ENCODE peak calls at places on chromosomes 1 and 21, in nine cellular contexts. W is fibroblast of lung, T is tibial nerve, I is left ventricle myocardium inferior, E is cardiac muscle cell, M is body of pancreas, V is right atrium auricular region, U is A549, Y is MM.1S. K is an unnamed sample. For H3K4me1, the result is how much of the 10 kb centered on the place peaks cover.

GRCh38 chr1:185595835-185596667 is 138.1 kb upstream of the HMCN1 start:
- DNase-seq in Y (peak), W (peak), T (peak), U (peak), E (peak), M (peak), V (no peak), I (no peak), K (no peak)

GRCh38 chr1:16605532-16605931 is 7.8 kb downstream of the NBPF1 start:
- DNase-seq in Y (no peak), M (no peak), U (no peak), E (no peak), I (no peak), V (no peak), T (no peak), W (no peak), K (no peak)

GRCh38 chr21:45973475-45974072 is 8.0 kb upstream of the COL6A1 start:
- DNase-seq in V (peak), U (peak), W (peak), E (peak), M (peak), I (peak), T (peak), Y (peak), K (no peak)

GRCh38 chr1:198107041-198107440 is 49.8 kb upstream of the NEK7 start:
- DNase-seq in M (no peak), Y (no peak), U (no peak), V (no peak), T (no peak), W (no peak), E (no peak), I (no peak), K (no peak)

GRCh38 chr1:19260211-19261138 is 8.9 kb downstream of the MRTO4 start:
- DNase-seq in V (no peak), U (no peak), E (no peak), W (peak), I (no peak), M (peak), Y (no peak), T (no peak), K (no peak)

GRCh38 chr1:56710646-56711045 is 65.5 kb downstream of the PRKAA2 start:
- DNase-seq in U (no peak), W (peak), I (no peak), V (no peak), M (no peak), Y (no peak), T (no peak), E (no peak), K (no peak)

GRCh38 chr1:232853994-232854532 is 48.8 kb downstream of the MAP10 start:
- DNase-seq in I (no peak), M (no peak), W (peak), E (no peak), U (no peak), V (no peak), Y (no peak), T (no peak), K (no peak)

GRCh38 chr1:202155478-202156021 is 4.9 kb downstream of the PTPN7 start:
- DNase-seq in V (no peak), W (no peak), I (peak), U (no peak), Y (no peak), T (no peak), M (peak), E (no peak), K (no peak)

GRCh38 chr1:19067187-19067911 is 110.9 kb upstream of the IFFO2 start:
- DNase-seq in V (no peak), I (no peak), T (no peak), U (no peak), Y (no peak), W (no peak), M (peak), E (no peak), K (no peak)

GRCh38 chr1:64901663-64902062 is 64.7 kb downstream of the JAK1 start:
- DNase-seq in Y (no peak), T (no peak), W (no peak), M (no peak), E (no peak), V (no peak), I (no peak), U (no peak), K (no peak)
- H3K4me1 ChIP-seq in Y (under half), T (under half), W (under half), M (half or more), E (under half), V (under half), I (half or more), U (half or more), K (under half)

GRCh38 chr1:163875927-163876320 is 554.2 kb downstream of the NUF2 start:
- DNase-seq in T (no peak), E (no peak), Y (no peak), V (no peak), W (peak), I (no peak), M (peak), U (no peak), K (no peak)

GRCh38 chr1:163876546-163876945 is 554.8 kb downstream of the NUF2 start:
- DNase-seq in I (no peak), M (no peak), U (no peak), W (no peak), V (no peak), Y (no peak), E (no peak), T (no peak), K (no peak)

GRCh38 chr1:163874070-163874469 is 552.3 kb downstream of the NUF2 start:
- DNase-seq in E (no peak), V (no peak), M (no peak), T (no peak), I (no peak), W (no peak), Y (no peak), U (no peak), K (no peak)

GRCh38 chr1:163877016-163877415 is 555.3 kb downstream of the NUF2 start:
- DNase-seq in T (no peak), Y (no peak), U (no peak), W (peak), M (no peak), V (no peak), I (no peak), E (no peak), K (no peak)

GRCh38 chr1:163875214-163875926 is 553.6 kb downstream of the NUF2 start:
- DNase-seq in T (peak), M (peak), V (peak), W (peak), U (no peak), I (peak), Y (no peak), E (no peak), K (no peak)
- H3K27ac ChIP-seq in T (no peak), M (no peak), V (peak), W (peak), U (peak), I (peak), Y (no peak), E (no peak), K (peak)

DNA sequence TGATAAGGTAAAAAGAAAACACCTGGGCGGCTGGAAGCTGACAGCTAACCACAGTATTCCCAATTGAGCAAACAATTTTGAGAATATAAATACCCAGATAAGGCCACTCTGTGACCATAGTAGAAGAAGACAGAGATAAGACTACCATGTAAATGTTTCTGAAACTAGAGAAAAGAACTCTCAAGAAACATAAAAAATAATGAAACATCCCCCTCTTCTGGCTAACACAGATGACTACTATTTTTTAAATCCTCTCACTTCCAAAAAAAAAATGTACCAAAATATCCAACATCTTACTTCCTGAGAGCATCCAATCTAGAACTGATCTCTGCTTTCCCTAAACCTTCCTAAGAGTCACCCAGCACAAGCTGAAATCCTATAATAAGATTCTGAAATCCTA is 125.9 kb downstream of the HFM1 start:
- DNase-seq in W (peak), I (no peak), U (peak), E (no peak), V (no peak), T (no peak), Y (peak), M (no peak), K (no peak)
- TF ChIP-seq CTCF in W (peak), I (peak), U (peak), E (peak), V (peak), T (no peak), Y (peak), M (no peak), K (no peak)

DNA sequence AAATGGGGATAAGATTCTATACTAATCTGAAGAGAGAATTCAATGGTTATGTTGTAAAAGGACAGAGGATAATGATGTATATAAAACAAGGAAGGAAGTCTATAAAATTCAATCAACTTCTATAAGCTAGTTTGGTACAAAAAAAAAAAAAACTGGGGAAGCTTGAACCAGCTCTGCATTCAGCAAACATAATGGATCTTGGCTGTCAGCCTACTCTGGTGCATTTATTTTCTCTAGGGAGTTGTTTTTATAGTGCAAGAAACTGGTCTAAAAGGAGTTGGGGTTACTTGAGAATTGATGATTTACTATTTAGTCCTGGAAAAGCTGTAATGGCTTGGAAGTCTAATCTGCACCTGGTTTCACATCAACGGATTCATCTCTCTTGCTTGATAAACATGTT is 199.3 kb upstream of the NRIP1 start:
- DNase-seq in T (no peak), V (no peak), I (no peak), W (no peak), M (no peak), Y (no peak), E (no peak), U (no peak), K (no peak)
- H3K4me1 ChIP-seq in T (under half), V (under half), I (under half), W (under half), M (under half), Y (under half), E (under half), U (under half), K (under half)

GRCh38 chr1:89598450-89599331 is 34.2 kb upstream of the LRRC8C start:
- DNase-seq in T (no peak), E (peak), M (no peak), W (peak), U (peak), I (no peak), V (no peak), Y (peak), K (no peak)
- H3K27ac ChIP-seq in T (no peak), E (no peak), M (no peak), W (no peak), U (no peak), I (no peak), V (no peak), Y (no peak), K (no peak)

GRCh38 chr1:42403880-42404400 is 23.3 kb downstream of the RIMKLA start:
- DNase-seq in Y (no peak), T (no peak), I (no peak), U (no peak), M (no peak), W (no peak), E (peak), V (no peak), K (no peak)

DNA sequence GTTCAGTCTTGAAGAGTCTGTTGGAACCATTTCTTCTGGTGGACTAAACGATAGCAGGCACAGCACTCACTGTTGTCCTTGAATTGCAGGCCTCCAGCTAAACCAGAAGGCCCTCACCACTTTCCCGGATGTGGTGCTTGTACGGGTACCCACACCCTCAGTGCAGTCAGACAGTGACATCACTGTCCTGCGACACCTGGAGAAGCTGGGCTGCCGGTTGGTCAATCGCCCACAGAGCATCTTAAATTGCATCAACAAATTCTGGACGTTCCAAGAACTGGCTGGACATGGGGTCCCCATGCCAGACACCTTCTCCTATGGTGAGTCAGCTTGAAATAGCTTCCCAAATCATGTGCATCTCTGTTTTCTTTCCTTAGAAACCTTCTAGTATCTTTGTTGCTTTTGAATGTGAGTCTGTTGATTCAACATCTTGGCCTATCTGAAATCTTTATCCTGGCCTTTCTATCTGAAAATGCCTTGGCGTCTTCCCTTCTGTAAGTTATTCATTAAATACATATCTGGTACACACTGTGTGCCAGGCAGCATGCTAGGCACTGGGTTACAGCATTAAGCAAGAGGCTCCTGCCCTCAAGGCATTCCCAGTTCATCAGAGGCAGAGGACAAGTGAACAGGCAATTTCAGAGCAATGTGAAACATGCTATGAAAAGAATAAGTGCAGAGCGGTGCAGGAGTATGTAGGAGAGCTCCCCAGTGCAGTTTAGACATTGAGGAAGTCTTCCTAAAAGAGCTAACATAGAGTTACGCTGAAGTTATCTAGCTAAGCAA is 18.9 kb downstream of the RIMKLA start:
- DNase-seq in U (no peak), E (no peak), T (no peak), M (no peak), I (no peak), V (no peak), Y (no peak), W (no peak), K (no peak)
- TF ChIP-seq CTCF in U (no peak), E (no peak), T (no peak), M (no peak), I (no peak), V (no peak), Y (no peak), W (no peak), K (no peak)

K was measured in ascending aorta.